ENCODE peak calls at places on chromosomes 2 and 18, in seven cellular contexts. B, Q, X, N, H, G and L are unnamed samples.
A peak's percentile ranks its signal among the peaks of the same experiment; 100 is the strongest.

GRCh38 chr2:95353613-95354468 is 48.7 kb upstream of the FAHD2A start:
- DNase-seq in B (no peak), Q (peak; percentile 40), X (peak; percentile 54), N (no peak), H (no peak), G (no peak), L (no peak)

GRCh38 chr18:7758764-7759163 is 191.6 kb downstream of the PTPRM start:
- DNase-seq in B (no peak), Q (no peak), X (no peak), N (no peak), H (no peak), G (no peak), L (no peak)

GRCh38 chr2:130823886-130824491 is 12.7 kb upstream of the ARHGEF4 start:
- DNase-seq in B (no peak), Q (no peak), X (no peak), N (no peak), H (no peak), G (no peak), L (no peak)

GRCh38 chr2:33496150-33496549 is 19.7 kb downstream of the RASGRP3 start:
- DNase-seq in B (no peak), Q (no peak), X (no peak), N (no peak), H (peak; percentile 87), G (no peak), L (no peak)

GRCh38 chr18:9918016-9918680 is 4.3 kb downstream of the VAPA start:
- DNase-seq in B (no peak), Q (no peak), X (no peak), N (peak; percentile 54), H (peak; percentile 49), G (no peak), L (no peak)

GRCh38 chr18:79912994-79913831 is 38.2 kb downstream of the SLC66A2 start:
- DNase-seq in B (no peak), Q (no peak), X (no peak), N (no peak), H (no peak), G (no peak), L (no peak)

GRCh38 chr18:27608742-27609141 is 423.6 kb upstream of the CHST9 start:
- DNase-seq in B (no peak), Q (no peak), X (peak; percentile 51), N (no peak), H (no peak), G (no peak), L (no peak)

GRCh38 chr2:69843993-69844392 is 14.5 kb downstream of the GMCL1 start:
- DNase-seq in B (no peak), Q (no peak), X (no peak), N (no peak), H (no peak), G (no peak), L (no peak)

GRCh38 chr2:127479219-127479825 is 47.0 kb downstream of the IWS1 start:
- DNase-seq in B (no peak), Q (no peak), X (peak; percentile 70), N (peak; percentile 82), H (peak; percentile 71), G (no peak), L (no peak)

GRCh38 chr2:98334439-98335078 is 11.7 kb upstream of the CNGA3 start:
- DNase-seq in B (no peak), Q (no peak), X (no peak), N (peak; percentile 65), H (peak; percentile 63), G (no peak), L (peak; percentile 93)

GRCh38 chr18:13756671-13757070 is 30.2 kb downstream of the RNMT start:
- DNase-seq in B (no peak), Q (no peak), X (no peak), N (no peak), H (no peak), G (no peak), L (no peak)

GRCh38 chr18:23573948-23574431 is 12.3 kb downstream of the NPC1 start:
- DNase-seq in B (no peak), Q (no peak), X (no peak), N (peak; percentile 67), H (peak; percentile 82), G (no peak), L (no peak)

GRCh38 chr2:200966770-200967169 is 3.3 kb upstream of the ORC2 start:
- DNase-seq in B (no peak), Q (no peak), X (peak; percentile 38), N (peak; percentile 89), H (peak; percentile 73), G (no peak), L (no peak)

GRCh38 chr2:95292623-95293260 is 4.4 kb upstream of the KCNIP3 start:
- DNase-seq in B (no peak), Q (no peak), X (no peak), N (no peak), H (no peak), G (no peak), L (no peak)

GRCh38 chr2:231342111-231342711 is 53.3 kb upstream of the B3GNT7 start:
- DNase-seq in B (no peak), Q (no peak), X (no peak), N (no peak), H (no peak), G (no peak), L (no peak)

GRCh38 chr2:33791625-33792024 is 192.5 kb upstream of the FAM98A start:
- DNase-seq in B (no peak), Q (no peak), X (no peak), N (no peak), H (peak; percentile 11), G (no peak), L (no peak)

GRCh38 chr2:217054791-217055190 is 194.9 kb upstream of the TNP1 start:
- DNase-seq in B (no peak), Q (peak; percentile 72), X (no peak), N (no peak), H (no peak), G (no peak), L (no peak)

GRCh38 chr2:111707700-111708099 is 176.3 kb downstream of the ANAPC1 start:
- DNase-seq in B (no peak), Q (no peak), X (no peak), N (no peak), H (no peak), G (no peak), L (no peak)

GRCh38 chr2:215454519-215454918 is 18.7 kb upstream of the FN1 start:
- DNase-seq in B (no peak), Q (no peak), X (peak; percentile 30), N (peak; percentile 74), H (peak; percentile 36), G (no peak), L (peak; percentile 1)